ENCODE peak calls at places on chromosomes 6 and 20, in ten cellular contexts. I, U, H, T, W, X, C, E, A and B are unnamed samples.
A peak's percentile ranks its signal among the peaks of the same experiment; 100 is the strongest.

GRCh38 chr20:49310695-49311094 is 32.8 kb upstream of the ZNFX1 start:
- DNase-seq in I (no peak), U (no peak), H (no peak), T (peak; percentile 70), W (no peak), X (no peak), C (no peak), E (no peak), A (peak; percentile 31), B (no peak)

GRCh38 chr6:318265-318890 is 26.1 kb downstream of the DUSP22 start:
- DNase-seq in I (no peak), U (no peak), H (no peak), T (no peak), W (no peak), X (no peak), C (no peak), E (no peak), A (no peak), B (no peak)

GRCh38 chr20:8353512-8353911 is 221.4 kb downstream of the PLCB1 start:
- DNase-seq in I (no peak), U (no peak), H (no peak), T (no peak), W (no peak), X (no peak), C (no peak), E (no peak), A (no peak), B (no peak)

GRCh38 chr6:39339111-39339510 is 16.6 kb upstream of the KCNK16 start:
- DNase-seq in I (no peak), U (no peak), H (no peak), T (no peak), W (no peak), X (no peak), C (no peak), E (no peak), A (no peak), B (no peak)

GRCh38 chr6:158708239-158708638 is 58.4 kb downstream of the SYTL3 start:
- DNase-seq in I (no peak), U (no peak), H (no peak), T (peak; percentile 65), W (no peak), X (no peak), C (no peak), E (peak; percentile 66), A (peak; percentile 86), B (no peak)

GRCh38 chr6:16514249-16514648 is 247.0 kb downstream of the ATXN1 start:
- DNase-seq in I (peak; percentile 36), U (peak; percentile 40), H (peak; percentile 56), T (peak; percentile 81), W (no peak), X (peak; percentile 32), C (peak; percentile 26), E (peak; percentile 26), A (peak; percentile 85), B (no peak)

GRCh38 chr20:61757678-61758555 is 307.8 kb downstream of the TAF4 start:
- DNase-seq in I (no peak), U (no peak), H (peak; percentile 25), T (peak; percentile 25), W (no peak), X (no peak), C (no peak), E (no peak), A (peak; percentile 7), B (no peak)

GRCh38 chr6:154615483-154616025 is 105.1 kb upstream of the CNKSR3 start:
- DNase-seq in I (peak; percentile 36), U (peak; percentile 85), H (no peak), T (peak; percentile 64), W (no peak), X (peak; percentile 32), C (no peak), E (peak; percentile 59), A (peak; percentile 89), B (no peak)

GRCh38 chr20:699811-700338 is 24.3 kb upstream of the SCRT2 start:
- DNase-seq in I (no peak), U (no peak), H (no peak), T (no peak), W (no peak), X (no peak), C (no peak), E (peak; percentile 60), A (no peak), B (no peak)

GRCh38 chr20:49446080-49446479 is 36.4 kb downstream of the KCNB1 start:
- DNase-seq in I (no peak), U (no peak), H (no peak), T (no peak), W (no peak), X (no peak), C (no peak), E (no peak), A (no peak), B (no peak)

GRCh38 chr6:107625264-107625663 is 135.3 kb downstream of the SOBP start:
- DNase-seq in I (no peak), U (no peak), H (no peak), T (no peak), W (no peak), X (no peak), C (no peak), E (no peak), A (no peak), B (no peak)

GRCh38 chr20:19692685-19693119 is 65.4 kb upstream of the RIN2 start:
- DNase-seq in I (peak; percentile 76), U (peak; percentile 71), H (no peak), T (peak; percentile 59), W (peak; percentile 84), X (no peak), C (peak; percentile 43), E (peak; percentile 74), A (peak; percentile 55), B (peak; percentile 62)

GRCh38 chr6:30744054-30744805 is at the start of gene IER3:
- DNase-seq in I (peak; percentile 67), U (no peak), H (peak; percentile 73), T (peak; percentile 98), W (peak; percentile 82), X (peak; percentile 85), C (peak; percentile 68), E (peak; percentile 82), A (peak; percentile 96), B (peak; percentile 80)

GRCh38 chr6:80728340-80728739 is 621.9 kb downstream of the BCKDHB start:
- DNase-seq in I (no peak), U (no peak), H (no peak), T (no peak), W (no peak), X (no peak), C (no peak), E (no peak), A (no peak), B (no peak)

GRCh38 chr6:80728830-80729229 is 622.4 kb downstream of the BCKDHB start:
- DNase-seq in I (no peak), U (no peak), H (no peak), T (no peak), W (no peak), X (no peak), C (no peak), E (no peak), A (no peak), B (no peak)

GRCh38 chr6:80733645-80734044 is 627.2 kb downstream of the BCKDHB start:
- DNase-seq in I (no peak), U (no peak), H (no peak), T (no peak), W (no peak), X (no peak), C (no peak), E (no peak), A (no peak), B (no peak)
- TF ChIP-seq CTCF in I (no peak), U (no peak), H (no peak), T (no peak), W (no peak), X (no peak), C (no peak), E (no peak), A (no peak), B (no peak)

GRCh38 chr6:106072501-106073140 is 13.5 kb upstream of the PRDM1 start:
- DNase-seq in I (no peak), U (no peak), H (no peak), T (no peak), W (no peak), X (no peak), C (no peak), E (no peak), A (no peak), B (no peak)
- TF ChIP-seq CTCF in I (no peak), U (no peak), H (no peak), T (no peak), W (no peak), X (no peak), C (no peak), E (no peak), A (no peak), B (no peak)

DNA sequence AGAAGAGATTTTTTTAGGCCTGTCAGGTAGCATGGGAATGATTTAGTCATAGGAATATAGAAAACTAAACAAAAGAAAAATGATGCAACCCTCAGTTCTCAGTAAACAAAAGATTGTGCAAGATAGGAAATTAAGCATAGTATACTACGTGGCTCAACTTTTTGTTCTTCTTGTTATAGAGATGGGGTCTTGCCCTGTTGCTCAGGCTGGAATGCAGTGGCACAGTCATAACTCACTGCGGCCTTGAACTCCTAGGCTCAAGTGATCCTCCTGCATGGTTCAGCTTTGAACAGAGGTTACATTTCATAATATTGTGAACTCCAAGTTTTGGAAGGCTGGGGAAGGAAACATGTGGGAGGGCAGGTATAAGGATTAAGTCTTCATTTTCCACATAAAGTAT is 28.5 kb downstream of the SLX4IP start:
- DNase-seq in I (no peak), U (no peak), H (no peak), T (peak; percentile 73), W (no peak), X (no peak), C (no peak), E (no peak), A (no peak), B (no peak)
- TF ChIP-seq CTCF in I (no peak), U (no peak), H (no peak), T (no peak), W (no peak), X (no peak), C (no peak), E (no peak), A (no peak), B (no peak)

DNA sequence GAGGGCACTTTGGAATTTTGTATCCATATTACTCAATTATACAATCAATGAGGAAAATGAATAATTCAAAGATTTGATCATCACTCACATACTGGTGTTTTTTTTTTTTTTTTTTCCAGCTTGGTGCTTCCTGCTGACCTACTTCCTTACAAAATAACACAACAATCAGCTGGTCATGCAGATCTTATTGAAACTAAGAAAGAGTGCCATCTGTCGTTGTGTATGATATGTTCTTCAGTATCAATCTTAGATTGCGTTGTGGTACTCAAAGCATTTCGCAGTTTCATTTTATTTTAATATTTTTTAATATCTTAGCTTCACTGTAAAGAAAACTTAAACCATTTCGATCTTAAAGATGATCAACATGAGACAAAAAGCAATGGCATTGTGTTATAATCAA is 155.6 kb downstream of the OGFRL1 start:
- DNase-seq in I (no peak), U (no peak), H (no peak), T (peak; percentile 60), W (no peak), X (no peak), C (no peak), E (no peak), A (peak; percentile 11), B (no peak)
- TF ChIP-seq CTCF in I (no peak), U (peak; percentile 43), H (no peak), T (no peak), W (no peak), X (no peak), C (no peak), E (no peak), A (peak; percentile 2), B (no peak)